ENCODE peak calls at places on chromosomes 12 and 14, in four cellular contexts. S is K562, Z is GM12878, Q is HL-60. D is an unnamed sample.

GRCh38 chr12:90102957-90103652 is 394.5 kb upstream of the ATP2B1 start:
- DNase-seq in S (peak), Z (peak), Q (peak), D (no peak)

GRCh38 chr14:59275668-59276067 is 87.2 kb downstream of the DAAM1 start:
- DNase-seq in S (peak), Z (peak), Q (no peak), D (peak)

GRCh38 chr12:7937867-7938506 is 2.0 kb upstream of the SLC2A3 start:
- DNase-seq in S (peak), Z (no peak), Q (peak), D (no peak)

GRCh38 chr12:45619736-45620135 is 109.8 kb upstream of the ARID2 start:
- DNase-seq in S (no peak), Z (no peak), Q (no peak), D (no peak)

GRCh38 chr12:92271341-92271740 is 125.7 kb upstream of the BTG1 start:
- DNase-seq in S (no peak), Z (no peak), Q (no peak), D (no peak)

GRCh38 chr14:94021001-94021400 is 5.1 kb upstream of the OTUB2 start:
- DNase-seq in S (no peak), Z (no peak), Q (no peak), D (no peak)

GRCh38 chr12:122896662-122897061 is 738 bp upstream of the VPS37B start:
- DNase-seq in S (no peak), Z (no peak), Q (no peak), D (no peak)

GRCh38 chr14:101457936-101458535 is 103.3 kb upstream of the DIO3 start:
- DNase-seq in S (no peak), Z (no peak), Q (no peak), D (no peak)

GRCh38 chr12:1107669-1108068 is 116.6 kb downstream of the ERC1 start:
- DNase-seq in S (no peak), Z (no peak), Q (no peak), D (no peak)

GRCh38 chr12:1102088-1102487 is 111.1 kb downstream of the ERC1 start:
- DNase-seq in S (no peak), Z (no peak), Q (no peak), D (no peak)

GRCh38 chr12:1103051-1103450 is 112.0 kb downstream of the ERC1 start:
- DNase-seq in S (no peak), Z (no peak), Q (no peak), D (no peak)

GRCh38 chr12:1104088-1104800 is 113.2 kb downstream of the ERC1 start:
- DNase-seq in S (no peak), Z (no peak), Q (no peak), D (no peak)

DNA sequence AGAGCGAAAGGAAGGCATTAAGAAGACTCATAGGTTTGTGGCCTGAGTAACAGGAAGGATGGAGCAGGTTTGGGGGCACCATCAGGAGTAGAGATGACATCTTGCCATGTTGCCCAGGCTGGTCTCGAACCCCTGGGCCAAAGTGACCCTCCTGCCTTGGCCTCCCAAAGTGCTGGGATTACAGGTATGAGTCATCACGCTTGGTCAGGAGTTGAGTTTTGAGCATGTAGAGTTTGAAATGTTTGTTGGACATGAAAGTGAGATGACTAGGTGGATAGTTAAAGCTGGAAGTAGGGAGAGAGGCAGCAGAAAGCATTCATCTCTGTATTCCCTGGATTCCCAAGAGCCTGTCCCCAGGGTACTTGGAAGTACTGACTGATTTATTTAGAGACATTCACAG is 112.6 kb downstream of the ERC1 start:
- DNase-seq in S (no peak), Z (no peak), Q (no peak), D (no peak)
- TF ChIP-seq SPI1 in S (no peak), Z (no peak), Q (no peak), D (no peak)

DNA sequence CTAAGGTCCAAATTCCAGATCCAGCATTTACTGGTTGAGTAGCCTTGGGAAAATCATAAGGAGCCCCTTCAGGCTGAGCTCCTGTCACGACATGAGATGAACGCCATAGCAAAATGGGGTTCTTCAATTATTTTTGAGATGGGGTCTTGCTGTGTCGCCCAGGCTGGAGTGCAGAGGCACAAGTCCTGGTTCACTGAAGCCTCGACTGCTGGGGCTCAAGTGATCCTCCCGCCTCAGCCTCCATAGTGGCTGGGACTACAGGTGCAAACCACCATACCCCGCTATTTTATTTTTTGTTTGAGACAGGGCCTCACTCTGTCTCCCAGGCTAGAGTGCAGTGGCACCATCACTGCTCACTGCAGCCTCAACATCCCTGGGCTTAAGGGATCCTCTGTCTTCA is 25.7 kb upstream of the GPR68 start:
- DNase-seq in S (no peak), Z (no peak), Q (no peak), D (no peak)
- TF ChIP-seq POLR2AphosphoS5 in S (no peak), Z (no peak), Q (no peak), D (no peak)

GRCh38 chr12:131825146-131825892 is 2.9 kb upstream of the MMP17 start:
- DNase-seq in S (no peak), Z (no peak), Q (no peak), D (no peak)
- TF ChIP-seq SPI1 in S (no peak), Z (no peak), Q (no peak), D (no peak)

GRCh38 chr14:103329421-103330347 is 4.4 kb upstream of the EIF5 start:
- DNase-seq in S (peak), Z (no peak), Q (peak), D (no peak)

GRCh38 chr14:103333754-103334643 is at the start of gene EIF5:
- DNase-seq in S (peak), Z (peak), Q (peak), D (peak)

GRCh38 chr14:103330536-103330935 is 3.5 kb upstream of the EIF5 start:
- DNase-seq in S (no peak), Z (no peak), Q (peak), D (no peak)

GRCh38 chr14:103334644-103335603 is 887 bp downstream of the EIF5 start:
- DNase-seq in S (peak), Z (no peak), Q (peak), D (no peak)

DNA sequence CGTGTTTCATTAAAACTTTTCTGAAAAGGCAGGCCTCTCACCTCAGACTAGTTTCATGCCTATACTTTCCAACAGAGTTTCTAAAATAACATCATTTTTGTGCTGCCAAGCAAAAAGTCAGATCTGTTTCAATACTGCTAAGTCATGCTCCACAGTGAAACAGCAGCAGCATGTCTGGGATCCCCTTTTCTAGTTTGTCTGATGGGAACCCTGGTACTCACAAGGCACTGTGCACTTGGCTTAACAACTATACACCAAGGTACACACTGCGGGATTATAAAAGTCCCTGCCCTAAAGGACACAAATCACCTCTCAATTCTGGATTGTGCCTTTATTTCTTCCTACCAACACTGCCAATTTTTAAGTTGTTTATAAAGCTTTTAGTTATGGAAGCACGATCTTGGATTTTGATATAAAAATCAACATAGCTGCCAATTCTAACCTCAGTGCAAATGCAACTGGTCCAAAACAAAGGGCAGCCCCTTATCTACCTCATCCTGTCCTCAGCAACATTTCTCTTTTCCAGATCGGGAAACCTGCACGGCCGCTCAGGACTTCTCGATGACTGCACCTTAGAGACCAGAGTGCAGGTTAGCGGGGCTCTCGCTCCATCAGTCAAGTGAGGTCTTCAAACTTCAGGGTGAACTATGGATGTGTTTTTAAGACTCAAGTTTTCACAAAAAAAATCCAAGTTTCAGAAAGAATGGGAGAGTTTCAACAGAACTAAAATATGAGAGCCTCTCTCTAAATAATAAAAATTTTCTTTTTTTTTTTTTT is 1.7 kb upstream of the EIF5 start:
- DNase-seq in S (peak), Z (no peak), Q (peak), D (no peak)
- TF ChIP-seq POLR2AphosphoS5 in S (no peak), Z (peak), Q (no peak), D (peak)

GRCh38 chr12:72271741-72272661 is at the start of gene TRHDE:
- DNase-seq in S (no peak), Z (no peak), Q (peak), D (peak)
- TF ChIP-seq SPI1 in S (no peak), Z (no peak), Q (no peak), D (no peak)

GRCh38 chr14:68790656-68791077 is 2.2 kb downstream of the ZFP36L1 start:
- DNase-seq in S (no peak), Z (no peak), Q (no peak), D (no peak)

GRCh38 chr14:68789798-68790655 is 2.8 kb downstream of the ZFP36L1 start:
- DNase-seq in S (no peak), Z (no peak), Q (no peak), D (no peak)

GRCh38 chr14:68787235-68787727 is 5.6 kb downstream of the ZFP36L1 start:
- DNase-seq in S (peak), Z (no peak), Q (no peak), D (no peak)

GRCh38 chr14:68788275-68789001 is 4.4 kb downstream of the ZFP36L1 start:
- DNase-seq in S (no peak), Z (no peak), Q (no peak), D (no peak)

DNA sequence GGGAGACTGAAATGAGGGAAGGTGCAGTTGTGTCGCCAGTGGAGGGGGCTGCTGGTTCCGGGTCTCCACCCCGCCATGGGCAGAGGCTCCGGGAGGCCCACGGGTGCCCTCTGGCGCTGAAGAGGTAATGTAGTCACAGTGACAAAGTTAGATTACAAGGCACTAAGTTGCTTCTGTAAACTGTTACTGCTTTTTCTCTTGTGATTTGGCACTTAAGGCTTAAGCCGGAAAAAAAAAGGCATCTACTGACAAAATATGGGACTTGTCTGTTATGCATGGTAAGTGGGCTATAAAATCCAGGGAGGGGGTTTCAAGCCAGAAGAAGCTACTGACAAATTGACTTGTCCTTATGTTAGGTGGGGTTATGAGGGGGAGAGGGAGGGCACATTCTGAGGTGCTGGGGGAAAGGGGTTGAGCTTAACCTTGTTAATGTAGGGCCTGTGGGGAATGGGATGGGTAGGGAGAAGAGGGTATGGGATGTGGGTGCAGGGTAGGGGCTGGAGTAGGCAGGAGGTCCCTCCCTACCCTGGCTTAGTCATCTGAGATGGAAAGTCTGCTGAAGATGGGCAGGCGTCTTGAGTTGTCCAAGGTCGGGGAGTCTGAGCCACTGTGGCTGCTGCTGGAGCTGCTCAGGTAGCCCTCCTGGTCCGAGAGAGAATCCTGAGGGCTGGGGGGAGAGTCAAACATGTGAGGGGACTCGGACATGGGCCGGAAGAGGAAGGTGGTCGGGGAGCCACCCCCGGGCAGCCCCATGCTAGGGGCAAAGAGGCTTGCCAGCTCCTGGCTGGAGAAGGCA is 3.7 kb downstream of the ZFP36L1 start:
- DNase-seq in S (peak), Z (no peak), Q (peak), D (no peak)
- TF ChIP-seq POLR2AphosphoS5 in S (no peak), Z (peak), Q (no peak), D (no peak)

GRCh38 chr12:98901189-98901588 is 256.1 kb downstream of the APAF1 start:
- DNase-seq in S (no peak), Z (no peak), Q (no peak), D (no peak)
- TF ChIP-seq SPI1 in S (no peak), Z (no peak), Q (no peak), D (no peak)

GRCh38 chr12:19439059-19440018 is at the start of gene AEBP2:
- DNase-seq in S (peak), Z (peak), Q (peak), D (peak)
- TF ChIP-seq POLR2AphosphoS5 in S (peak), Z (peak), Q (peak), D (no peak)

DNA sequence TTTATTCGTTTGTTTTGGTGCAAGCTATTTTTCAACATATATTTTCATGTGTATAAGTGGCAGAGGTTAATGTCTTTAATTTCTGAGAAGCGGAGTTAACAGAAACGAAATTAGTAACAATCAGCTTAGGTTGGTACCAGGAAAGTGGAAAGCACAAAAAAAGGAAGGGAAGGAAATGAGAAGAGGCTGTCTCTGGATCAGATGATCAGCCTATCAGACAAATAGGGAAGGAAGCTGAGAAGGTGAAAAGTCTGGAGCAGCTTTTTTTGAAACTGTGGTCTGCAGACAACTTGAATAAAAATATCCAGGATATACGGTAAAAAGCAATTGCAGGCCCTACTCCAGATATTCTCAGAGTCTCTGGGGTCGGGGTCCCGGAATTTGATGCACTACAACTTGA is 265.0 kb downstream of the SSPN start:
- DNase-seq in S (no peak), Z (no peak), Q (peak), D (no peak)
- TF ChIP-seq SPI1 in S (no peak), Z (no peak), Q (no peak), D (no peak)

D was measured in GM12891.